ENCODE peak calls at places on chromosomes 1 and 21, in five cellular contexts. One of them, this sample, is unnamed.

GRCh38 chr1:46533179-46533864 is 18.1 kb downstream of the KNCN start:
- DNase-seq in hepatocyte: peak; percentile 64
- DNase-seq in IMR-90: peak; percentile 26
- DNase-seq in upper lobe of right lung: peak; percentile 75
- DNase-seq in mucosa of descending colon: peak; percentile 19
- DNase-seq in this sample: no peak

GRCh38 chr1:64173300-64173940 is 30.0 kb upstream of the UBE2U start:
- DNase-seq in hepatocyte: no peak
- DNase-seq in IMR-90: no peak
- DNase-seq in upper lobe of right lung: no peak
- DNase-seq in mucosa of descending colon: no peak
- DNase-seq in this sample: no peak

GRCh38 chr1:25609921-25610320 is 6.7 kb upstream of the MAN1C1 start:
- DNase-seq in hepatocyte: peak; percentile 40
- DNase-seq in IMR-90: peak; percentile 61
- DNase-seq in upper lobe of right lung: no peak
- DNase-seq in mucosa of descending colon: no peak
- DNase-seq in this sample: no peak

GRCh38 chr1:42251042-42251441 is 84.0 kb downstream of the FOXJ3 start:
- DNase-seq in hepatocyte: no peak
- DNase-seq in IMR-90: no peak
- DNase-seq in upper lobe of right lung: no peak
- DNase-seq in mucosa of descending colon: no peak
- DNase-seq in this sample: no peak

GRCh38 chr21:30257773-30258172 is 25.0 kb downstream of the KRTAP24-1 start:
- DNase-seq in hepatocyte: peak; percentile 56
- DNase-seq in IMR-90: no peak
- DNase-seq in upper lobe of right lung: no peak
- DNase-seq in mucosa of descending colon: peak; percentile 56
- DNase-seq in this sample: no peak

GRCh38 chr1:175833502-175833901 is 90.1 kb upstream of the TNR start:
- DNase-seq in hepatocyte: no peak
- DNase-seq in IMR-90: no peak
- DNase-seq in upper lobe of right lung: no peak
- DNase-seq in mucosa of descending colon: no peak
- DNase-seq in this sample: no peak

GRCh38 chr21:39124852-39125251 is 58.4 kb downstream of the PSMG1 start:
- DNase-seq in hepatocyte: no peak
- DNase-seq in IMR-90: no peak
- DNase-seq in upper lobe of right lung: no peak
- DNase-seq in mucosa of descending colon: no peak
- DNase-seq in this sample: no peak

GRCh38 chr1:171550055-171550454 is 64.7 kb downstream of the PRRC2C start:
- DNase-seq in hepatocyte: no peak
- DNase-seq in IMR-90: no peak
- DNase-seq in upper lobe of right lung: no peak
- DNase-seq in mucosa of descending colon: no peak
- DNase-seq in this sample: no peak

GRCh38 chr1:198556969-198557368 is 16.5 kb upstream of the ATP6V1G3 start:
- DNase-seq in hepatocyte: no peak
- DNase-seq in IMR-90: no peak
- DNase-seq in upper lobe of right lung: no peak
- DNase-seq in mucosa of descending colon: peak; percentile 64
- DNase-seq in this sample: no peak

GRCh38 chr1:11320153-11320936 is 47.3 kb downstream of the UBIAD1 start:
- DNase-seq in hepatocyte: peak; percentile 45
- DNase-seq in IMR-90: no peak
- DNase-seq in upper lobe of right lung: no peak
- DNase-seq in mucosa of descending colon: peak; percentile 25
- DNase-seq in this sample: no peak

GRCh38 chr1:81681570-81681969 is 119.2 kb upstream of the ADGRL2 start:
- DNase-seq in hepatocyte: no peak
- DNase-seq in IMR-90: peak; percentile 47
- DNase-seq in upper lobe of right lung: no peak
- DNase-seq in mucosa of descending colon: no peak
- DNase-seq in this sample: no peak
- H3K4me3 ChIP-seq in hepatocyte: no peak overlapping the region
- H3K4me3 ChIP-seq in IMR-90: no peak overlapping the region
- H3K4me3 ChIP-seq in upper lobe of right lung: no peak overlapping the region
- H3K4me3 ChIP-seq in mucosa of descending colon: no peak overlapping the region
- H3K4me3 ChIP-seq in this sample: no peak overlapping the region

GRCh38 chr21:25639167-25639921 is at the start of gene JAM2:
- DNase-seq in hepatocyte: peak; percentile 52
- DNase-seq in IMR-90: peak; percentile 29
- DNase-seq in upper lobe of right lung: peak; percentile 67
- DNase-seq in mucosa of descending colon: peak; percentile 14
- DNase-seq in this sample: no peak
- TF ChIP-seq CTCF in hepatocyte: peak; percentile 55
- TF ChIP-seq CTCF in IMR-90: peak; percentile 29
- TF ChIP-seq CTCF in upper lobe of right lung: peak; percentile 39
- TF ChIP-seq CTCF in mucosa of descending colon: no peak
- TF ChIP-seq CTCF in this sample: peak; percentile 58

DNA sequence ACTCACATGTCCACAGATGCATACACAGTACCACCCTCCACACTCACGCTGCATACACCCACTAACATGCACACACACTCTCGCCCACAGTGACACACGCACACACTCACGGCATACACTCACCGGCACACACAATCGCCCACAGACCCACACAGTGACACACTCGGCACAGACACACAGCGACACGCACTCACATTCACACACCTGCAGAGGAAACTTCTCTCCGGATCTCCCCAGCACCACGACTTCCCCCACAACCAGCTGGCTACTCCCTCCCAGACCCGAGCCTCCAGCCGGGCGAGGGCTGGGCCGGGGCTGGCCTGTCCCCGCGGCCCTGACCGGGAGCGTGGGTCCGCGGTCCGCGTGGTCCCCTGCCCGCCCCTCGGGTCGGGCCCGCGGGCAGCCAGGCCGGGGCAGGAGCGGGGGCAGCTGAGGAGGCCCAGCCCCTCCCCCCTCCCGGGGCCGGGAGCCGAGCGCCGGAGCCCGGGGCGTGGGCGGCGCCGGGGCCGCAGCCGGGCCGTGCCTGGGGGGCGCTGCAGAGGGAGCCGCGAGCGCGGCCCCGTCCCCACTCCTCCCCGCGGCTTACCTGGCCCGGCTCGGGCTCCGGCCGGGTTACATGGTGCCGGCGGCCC is 469 bp downstream of the DLGAP3 start:
- DNase-seq in hepatocyte: peak; percentile 33
- DNase-seq in IMR-90: no peak
- DNase-seq in upper lobe of right lung: no peak
- DNase-seq in mucosa of descending colon: no peak
- DNase-seq in this sample: no peak
- H3K4me3 ChIP-seq in hepatocyte: peak overlapping the region; percentile 61
- H3K4me3 ChIP-seq in IMR-90: peak overlapping the region; percentile 37
- H3K4me3 ChIP-seq in upper lobe of right lung: peak overlapping the region; percentile 36
- H3K4me3 ChIP-seq in mucosa of descending colon: no peak overlapping the region
- H3K4me3 ChIP-seq in this sample: peak overlapping the region; percentile 2

DNA sequence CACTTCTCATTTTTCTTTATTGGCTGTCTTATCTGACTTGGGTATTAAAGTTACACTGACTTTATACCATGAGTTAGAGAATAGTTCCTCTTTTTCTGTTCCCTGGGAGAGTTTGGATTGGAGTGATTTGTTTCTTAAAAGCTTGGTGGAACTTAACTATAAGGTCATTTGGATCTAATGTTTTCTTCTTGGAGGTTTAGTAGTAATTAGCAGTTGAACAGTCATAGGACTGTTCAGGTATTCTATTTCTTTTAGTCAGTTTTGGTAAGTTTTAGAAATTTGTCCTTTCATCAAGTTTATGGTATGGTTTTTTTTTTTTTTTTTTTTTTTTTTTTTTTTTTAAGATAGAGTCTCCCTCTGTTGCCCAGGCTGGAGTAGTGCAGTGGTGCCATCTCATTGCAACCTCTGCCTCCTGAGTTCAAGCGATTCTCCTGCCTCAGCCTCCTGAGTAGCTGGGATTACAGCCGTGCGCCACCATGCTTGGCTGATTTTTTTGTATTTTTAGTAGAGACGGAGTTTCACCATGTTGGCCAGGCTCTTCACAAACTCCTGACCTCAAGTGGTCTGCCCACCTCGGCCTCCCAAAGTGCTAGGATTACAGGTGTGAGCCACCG is 6.3 kb downstream of the TTC3 start:
- DNase-seq in hepatocyte: no peak
- DNase-seq in IMR-90: no peak
- DNase-seq in upper lobe of right lung: no peak
- DNase-seq in mucosa of descending colon: no peak
- DNase-seq in this sample: no peak
- TF ChIP-seq CTCF in hepatocyte: no peak
- TF ChIP-seq CTCF in IMR-90: no peak
- TF ChIP-seq CTCF in upper lobe of right lung: peak; percentile 39
- TF ChIP-seq CTCF in mucosa of descending colon: no peak
- TF ChIP-seq CTCF in this sample: no peak

GRCh38 chr1:68047659-68048026 is 2.8 kb downstream of the DIRAS3 start:
- DNase-seq in hepatocyte: no peak
- DNase-seq in IMR-90: no peak
- DNase-seq in upper lobe of right lung: no peak
- DNase-seq in mucosa of descending colon: no peak
- DNase-seq in this sample: no peak

GRCh38 chr1:68046885-68047658 is 3.4 kb downstream of the DIRAS3 start:
- DNase-seq in hepatocyte: no peak
- DNase-seq in IMR-90: no peak
- DNase-seq in upper lobe of right lung: no peak
- DNase-seq in mucosa of descending colon: peak; percentile 11
- DNase-seq in this sample: no peak

GRCh38 chr1:68051475-68051874 is 1.0 kb upstream of the DIRAS3 start:
- DNase-seq in hepatocyte: peak; percentile 77
- DNase-seq in IMR-90: peak; percentile 68
- DNase-seq in upper lobe of right lung: no peak
- DNase-seq in mucosa of descending colon: peak; percentile 5
- DNase-seq in this sample: no peak

GRCh38 chr1:68046423-68046822 is 4.0 kb downstream of the DIRAS3 start:
- DNase-seq in hepatocyte: no peak
- DNase-seq in IMR-90: no peak
- DNase-seq in upper lobe of right lung: no peak
- DNase-seq in mucosa of descending colon: no peak
- DNase-seq in this sample: no peak

GRCh38 chr1:68049941-68050878 is at the start of gene DIRAS3:
- DNase-seq in hepatocyte: peak; percentile 49
- DNase-seq in IMR-90: peak; percentile 60
- DNase-seq in upper lobe of right lung: peak; percentile 66
- DNase-seq in mucosa of descending colon: peak; percentile 8
- DNase-seq in this sample: no peak
- H3K4me3 ChIP-seq in hepatocyte: peak within 1 kb of the TSS; percentile 15
- H3K4me3 ChIP-seq in IMR-90: peak within 1 kb of the TSS; percentile 52
- H3K4me3 ChIP-seq in upper lobe of right lung: peak within 1 kb of the TSS; percentile 46
- H3K4me3 ChIP-seq in mucosa of descending colon: no peak within 1 kb of the TSS
- H3K4me3 ChIP-seq in this sample: peak within 1 kb of the TSS; percentile 59